ENCODE peak calls at places on chromosomes 1 and 21, in nine cellular contexts. One of them, this sample, is unnamed.

GRCh38 chr1:208438262-208438661 is 194.1 kb upstream of the PLXNA2 start:
- DNase-seq in WTC11: no peak
- DNase-seq in GM06990: no peak
- DNase-seq in pancreas: no peak
- DNase-seq in IMR-90: no peak
- DNase-seq in astrocyte of the spinal cord: no peak
- DNase-seq in K562: no peak
- DNase-seq in cardiac fibroblast: no peak
- DNase-seq in lung: no peak
- DNase-seq in this sample: no peak

GRCh38 chr1:93695411-93696005 is 13.9 kb upstream of the BCAR3 start:
- DNase-seq in WTC11: no peak
- DNase-seq in GM06990: no peak
- DNase-seq in pancreas: no peak
- DNase-seq in IMR-90: no peak
- DNase-seq in astrocyte of the spinal cord: no peak
- DNase-seq in K562: no peak
- DNase-seq in cardiac fibroblast: no peak
- DNase-seq in lung: no peak
- DNase-seq in this sample: no peak

GRCh38 chr1:165288301-165289120 is 68.0 kb downstream of the LMX1A start:
- DNase-seq in WTC11: no peak
- DNase-seq in GM06990: no peak
- DNase-seq in pancreas: no peak
- DNase-seq in IMR-90: no peak
- DNase-seq in astrocyte of the spinal cord: no peak
- DNase-seq in K562: no peak
- DNase-seq in cardiac fibroblast: no peak
- DNase-seq in lung: no peak
- DNase-seq in this sample: no peak

GRCh38 chr1:230079211-230079590 is 12.2 kb downstream of the GALNT2 start:
- DNase-seq in WTC11: no peak
- DNase-seq in GM06990: no peak
- DNase-seq in pancreas: no peak
- DNase-seq in IMR-90: no peak
- DNase-seq in astrocyte of the spinal cord: no peak
- DNase-seq in K562: no peak
- DNase-seq in cardiac fibroblast: no peak
- DNase-seq in lung: no peak
- DNase-seq in this sample: no peak

GRCh38 chr1:159598196-159598595 is 10.6 kb downstream of the APCS start:
- DNase-seq in WTC11: no peak
- DNase-seq in GM06990: no peak
- DNase-seq in pancreas: no peak
- DNase-seq in IMR-90: peak; percentile 85
- DNase-seq in astrocyte of the spinal cord: peak; percentile 94
- DNase-seq in K562: no peak
- DNase-seq in cardiac fibroblast: peak; percentile 88
- DNase-seq in lung: no peak
- DNase-seq in this sample: no peak

GRCh38 chr1:241519308-241520079 is at the start of gene FH:
- DNase-seq in WTC11: peak; percentile 91
- DNase-seq in GM06990: peak; percentile 95
- DNase-seq in pancreas: peak; percentile 96
- DNase-seq in IMR-90: peak; percentile 98
- DNase-seq in astrocyte of the spinal cord: peak; percentile 98
- DNase-seq in K562: peak; percentile 98
- DNase-seq in cardiac fibroblast: peak; percentile 98
- DNase-seq in lung: peak; percentile 97
- DNase-seq in this sample: peak; percentile 91

GRCh38 chr1:202618387-202619022 is 91.7 kb downstream of the SYT2 start:
- DNase-seq in WTC11: no peak
- DNase-seq in GM06990: peak; percentile 33
- DNase-seq in pancreas: no peak
- DNase-seq in IMR-90: peak; percentile 68
- DNase-seq in astrocyte of the spinal cord: peak; percentile 88
- DNase-seq in K562: no peak
- DNase-seq in cardiac fibroblast: peak; percentile 55
- DNase-seq in lung: no peak
- DNase-seq in this sample: peak; percentile 63

GRCh38 chr1:226711976-226712778 is 26.9 kb downstream of the ITPKB start:
- DNase-seq in WTC11: no peak
- DNase-seq in GM06990: peak; percentile 67
- DNase-seq in pancreas: no peak
- DNase-seq in IMR-90: no peak
- DNase-seq in astrocyte of the spinal cord: no peak
- DNase-seq in K562: no peak
- DNase-seq in cardiac fibroblast: no peak
- DNase-seq in lung: no peak
- DNase-seq in this sample: peak; percentile 67

GRCh38 chr1:39089811-39090519 is 63.8 kb downstream of the NDUFS5 start:
- DNase-seq in WTC11: no peak
- DNase-seq in GM06990: no peak
- DNase-seq in pancreas: no peak
- DNase-seq in IMR-90: no peak
- DNase-seq in astrocyte of the spinal cord: no peak
- DNase-seq in K562: no peak
- DNase-seq in cardiac fibroblast: peak; percentile 65
- DNase-seq in lung: no peak
- DNase-seq in this sample: no peak

GRCh38 chr21:44853601-44854390 is 19.7 kb downstream of the PTTG1IP start:
- DNase-seq in WTC11: no peak
- DNase-seq in GM06990: no peak
- DNase-seq in pancreas: no peak
- DNase-seq in IMR-90: no peak
- DNase-seq in astrocyte of the spinal cord: no peak
- DNase-seq in K562: peak; percentile 68
- DNase-seq in cardiac fibroblast: no peak
- DNase-seq in lung: no peak
- DNase-seq in this sample: no peak

GRCh38 chr1:202959276-202959620 is 1.1 kb upstream of the ADIPOR1 start:
- DNase-seq in WTC11: no peak
- DNase-seq in GM06990: no peak
- DNase-seq in pancreas: no peak
- DNase-seq in IMR-90: peak; percentile 74
- DNase-seq in astrocyte of the spinal cord: peak; percentile 39
- DNase-seq in K562: peak; percentile 33
- DNase-seq in cardiac fibroblast: no peak
- DNase-seq in lung: no peak
- DNase-seq in this sample: no peak

GRCh38 chr1:88726697-88727096 is 42.6 kb downstream of the PKN2 start:
- DNase-seq in WTC11: no peak
- DNase-seq in GM06990: no peak
- DNase-seq in pancreas: no peak
- DNase-seq in IMR-90: no peak
- DNase-seq in astrocyte of the spinal cord: no peak
- DNase-seq in K562: no peak
- DNase-seq in cardiac fibroblast: no peak
- DNase-seq in lung: no peak
- DNase-seq in this sample: no peak

GRCh38 chr21:31339736-31340135 is 4.3 kb downstream of the TIAM1 start:
- DNase-seq in WTC11: no peak
- DNase-seq in GM06990: no peak
- DNase-seq in pancreas: no peak
- DNase-seq in IMR-90: peak; percentile 42
- DNase-seq in astrocyte of the spinal cord: no peak
- DNase-seq in K562: no peak
- DNase-seq in cardiac fibroblast: no peak
- DNase-seq in lung: no peak
- DNase-seq in this sample: no peak

GRCh38 chr1:173871091-173871490 is 2.9 kb downstream of the ZBTB37 start:
- DNase-seq in WTC11: no peak
- DNase-seq in GM06990: no peak
- DNase-seq in pancreas: no peak
- DNase-seq in IMR-90: no peak
- DNase-seq in astrocyte of the spinal cord: no peak
- DNase-seq in K562: no peak
- DNase-seq in cardiac fibroblast: no peak
- DNase-seq in lung: no peak
- DNase-seq in this sample: no peak

GRCh38 chr21:23111070-23111605 is 2112.9 kb downstream of the NCAM2 start:
- DNase-seq in WTC11: no peak
- DNase-seq in GM06990: no peak
- DNase-seq in pancreas: no peak
- DNase-seq in IMR-90: no peak
- DNase-seq in astrocyte of the spinal cord: no peak
- DNase-seq in K562: no peak
- DNase-seq in cardiac fibroblast: no peak
- DNase-seq in lung: no peak
- DNase-seq in this sample: no peak

GRCh38 chr1:119331915-119332314 is 36.7 kb upstream of the HAO2 start:
- DNase-seq in WTC11: peak; percentile 48
- DNase-seq in GM06990: no peak
- DNase-seq in pancreas: no peak
- DNase-seq in IMR-90: no peak
- DNase-seq in astrocyte of the spinal cord: no peak
- DNase-seq in K562: no peak
- DNase-seq in cardiac fibroblast: no peak
- DNase-seq in lung: no peak
- DNase-seq in this sample: no peak

DNA sequence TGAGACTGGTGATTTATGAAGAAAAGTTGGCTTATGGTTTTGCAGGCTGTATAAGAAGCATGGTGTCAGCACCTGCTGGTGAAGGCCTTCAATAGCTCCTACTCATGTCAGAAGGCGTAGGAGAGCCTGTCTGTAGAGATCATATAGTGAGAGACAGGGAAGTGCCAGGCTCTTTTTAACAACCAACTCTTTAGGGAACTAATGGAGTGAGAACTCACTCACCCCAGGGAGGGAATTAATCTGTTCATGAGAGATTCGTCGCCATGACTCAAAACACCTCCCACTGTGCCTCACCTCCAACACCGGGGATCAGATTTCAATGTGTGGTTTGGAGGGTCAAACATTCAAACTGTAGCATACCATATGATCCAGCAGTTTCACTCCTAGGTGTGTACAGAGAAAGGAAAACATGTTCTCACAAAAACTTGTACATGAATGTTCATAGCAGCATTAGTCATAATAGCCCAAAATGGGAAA is 72.6 kb downstream of the TTC3 start:
- DNase-seq in WTC11: no peak
- DNase-seq in GM06990: no peak
- DNase-seq in pancreas: no peak
- DNase-seq in IMR-90: peak; percentile 76
- DNase-seq in astrocyte of the spinal cord: peak; percentile 89
- DNase-seq in K562: no peak
- DNase-seq in cardiac fibroblast: peak; percentile 5
- DNase-seq in lung: no peak
- DNase-seq in this sample: no peak
- TF ChIP-seq CTCF in WTC11: no peak
- TF ChIP-seq CTCF in GM06990: no peak
- TF ChIP-seq CTCF in pancreas: no peak
- TF ChIP-seq CTCF in IMR-90: no peak
- TF ChIP-seq CTCF in astrocyte of the spinal cord: peak; percentile 13
- TF ChIP-seq CTCF in K562: no peak
- TF ChIP-seq CTCF in cardiac fibroblast: no peak
- TF ChIP-seq CTCF in lung: no peak
- TF ChIP-seq CTCF in this sample: no peak

GRCh38 chr21:39924577-39925308 is 57.5 kb downstream of the PCP4 start:
- DNase-seq in WTC11: peak; percentile 47
- DNase-seq in GM06990: no peak
- DNase-seq in pancreas: peak; percentile 23
- DNase-seq in IMR-90: no peak
- DNase-seq in astrocyte of the spinal cord: no peak
- DNase-seq in K562: no peak
- DNase-seq in cardiac fibroblast: no peak
- DNase-seq in lung: no peak
- DNase-seq in this sample: no peak
- TF ChIP-seq CTCF in WTC11: no peak
- TF ChIP-seq CTCF in GM06990: no peak
- TF ChIP-seq CTCF in pancreas: no peak
- TF ChIP-seq CTCF in IMR-90: no peak
- TF ChIP-seq CTCF in astrocyte of the spinal cord: no peak
- TF ChIP-seq CTCF in K562: no peak
- TF ChIP-seq CTCF in cardiac fibroblast: no peak
- TF ChIP-seq CTCF in lung: no peak
- TF ChIP-seq CTCF in this sample: no peak

GRCh38 chr1:200139661-200140250 is 112.2 kb downstream of the NR5A2 start:
- DNase-seq in WTC11: no peak
- DNase-seq in GM06990: no peak
- DNase-seq in pancreas: no peak
- DNase-seq in IMR-90: peak; percentile 68
- DNase-seq in astrocyte of the spinal cord: peak; percentile 68
- DNase-seq in K562: peak; percentile 51
- DNase-seq in cardiac fibroblast: peak; percentile 74
- DNase-seq in lung: no peak
- DNase-seq in this sample: peak; percentile 64
- TF ChIP-seq CTCF in WTC11: peak; percentile 39
- TF ChIP-seq CTCF in GM06990: peak; percentile 78
- TF ChIP-seq CTCF in pancreas: peak; percentile 25
- TF ChIP-seq CTCF in IMR-90: peak; percentile 66
- TF ChIP-seq CTCF in astrocyte of the spinal cord: peak; percentile 68
- TF ChIP-seq CTCF in K562: peak; percentile 75
- TF ChIP-seq CTCF in cardiac fibroblast: peak; percentile 71
- TF ChIP-seq CTCF in lung: peak; percentile 18
- TF ChIP-seq CTCF in this sample: peak; percentile 63

GRCh38 chr1:217540321-217540720 is 90.6 kb downstream of the GPATCH2 start:
- DNase-seq in WTC11: no peak
- DNase-seq in GM06990: no peak
- DNase-seq in pancreas: no peak
- DNase-seq in IMR-90: no peak
- DNase-seq in astrocyte of the spinal cord: no peak
- DNase-seq in K562: no peak
- DNase-seq in cardiac fibroblast: no peak
- DNase-seq in lung: no peak
- DNase-seq in this sample: no peak

GRCh38 chr1:217539510-217539909 is 91.4 kb downstream of the GPATCH2 start:
- DNase-seq in WTC11: no peak
- DNase-seq in GM06990: no peak
- DNase-seq in pancreas: no peak
- DNase-seq in IMR-90: no peak
- DNase-seq in astrocyte of the spinal cord: no peak
- DNase-seq in K562: no peak
- DNase-seq in cardiac fibroblast: no peak
- DNase-seq in lung: no peak
- DNase-seq in this sample: no peak

GRCh38 chr1:217542837-217543236 is 88.1 kb downstream of the GPATCH2 start:
- DNase-seq in WTC11: no peak
- DNase-seq in GM06990: peak; percentile 6
- DNase-seq in pancreas: no peak
- DNase-seq in IMR-90: no peak
- DNase-seq in astrocyte of the spinal cord: no peak
- DNase-seq in K562: no peak
- DNase-seq in cardiac fibroblast: no peak
- DNase-seq in lung: no peak
- DNase-seq in this sample: no peak

DNA sequence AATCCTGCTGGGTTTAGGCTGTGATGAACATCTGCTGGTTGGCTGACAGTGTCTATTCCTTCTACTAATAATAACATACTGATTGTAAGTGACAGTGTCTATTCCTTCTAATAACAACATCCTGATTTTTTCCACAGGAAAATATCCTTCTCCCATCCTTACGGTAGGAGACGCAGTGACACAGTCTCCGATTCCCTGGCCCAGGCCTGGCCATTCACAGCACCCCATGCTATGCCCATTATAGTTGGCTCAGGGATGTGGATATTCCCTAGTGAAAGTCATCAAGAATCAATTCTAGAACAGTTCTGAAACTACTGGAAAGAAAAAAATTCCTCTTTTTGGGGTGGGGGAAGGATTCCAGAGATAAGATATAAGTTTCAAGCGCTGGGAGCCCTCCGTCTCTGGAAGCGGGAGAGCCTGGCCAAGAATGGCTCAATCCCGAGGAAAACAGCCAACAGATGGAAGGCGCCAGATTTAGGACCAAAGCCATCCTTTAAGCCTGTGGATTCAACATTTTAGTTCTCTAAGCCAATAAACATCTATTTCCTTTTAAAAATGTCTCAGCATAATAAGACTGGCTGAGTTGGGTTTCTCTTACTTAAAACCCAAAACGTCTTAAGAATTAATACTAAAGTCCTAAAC is 88.6 kb downstream of the GPATCH2 start:
- DNase-seq in WTC11: no peak
- DNase-seq in GM06990: no peak
- DNase-seq in pancreas: no peak
- DNase-seq in IMR-90: no peak
- DNase-seq in astrocyte of the spinal cord: no peak
- DNase-seq in K562: no peak
- DNase-seq in cardiac fibroblast: peak; percentile 78
- DNase-seq in lung: no peak
- DNase-seq in this sample: no peak
- TF ChIP-seq CTCF in WTC11: no peak
- TF ChIP-seq CTCF in GM06990: no peak
- TF ChIP-seq CTCF in pancreas: no peak
- TF ChIP-seq CTCF in IMR-90: no peak
- TF ChIP-seq CTCF in astrocyte of the spinal cord: no peak
- TF ChIP-seq CTCF in K562: no peak
- TF ChIP-seq CTCF in cardiac fibroblast: no peak
- TF ChIP-seq CTCF in lung: no peak
- TF ChIP-seq CTCF in this sample: no peak